ENCODE peak calls at places on chromosomes 2 and 18, in five cellular contexts. One of them, this sample, is unnamed.

GRCh38 chr2:238202326-238203103 is 980 bp downstream of the ILKAP start:
- DNase-seq in hepatic stellate cell: peak; percentile 51
- DNase-seq in stromal cell of bone marrow: peak; percentile 4
- DNase-seq in progenitor cell of endocrine pancreas: no peak
- DNase-seq in KG1: no peak
- DNase-seq in this sample: no peak

GRCh38 chr2:23037596-23037995 is 347.4 kb upstream of the KLHL29 start:
- DNase-seq in KG1: no peak
- DNase-seq in progenitor cell of endocrine pancreas: no peak
- DNase-seq in hepatic stellate cell: no peak
- DNase-seq in stromal cell of bone marrow: no peak
- DNase-seq in this sample: no peak

GRCh38 chr2:68009526-68009925 is 53.3 kb downstream of the C1D start:
- DNase-seq in KG1: no peak
- DNase-seq in hepatic stellate cell: no peak
- DNase-seq in stromal cell of bone marrow: no peak
- DNase-seq in progenitor cell of endocrine pancreas: no peak
- DNase-seq in this sample: no peak

GRCh38 chr2:215833531-215834162 is 179.7 kb downstream of the MREG start:
- DNase-seq in stromal cell of bone marrow: no peak
- DNase-seq in progenitor cell of endocrine pancreas: no peak
- DNase-seq in KG1: no peak
- DNase-seq in hepatic stellate cell: no peak
- DNase-seq in this sample: no peak

GRCh38 chr2:189056200-189057106 is 82.3 kb downstream of the COL3A1 start:
- DNase-seq in progenitor cell of endocrine pancreas: no peak
- DNase-seq in KG1: no peak
- DNase-seq in stromal cell of bone marrow: peak; percentile 20
- DNase-seq in hepatic stellate cell: no peak
- DNase-seq in this sample: no peak

GRCh38 chr18:13376298-13376840 is 157.8 kb downstream of the LDLRAD4 start:
- DNase-seq in stromal cell of bone marrow: no peak
- DNase-seq in KG1: no peak
- DNase-seq in progenitor cell of endocrine pancreas: no peak
- DNase-seq in hepatic stellate cell: no peak
- DNase-seq in this sample: no peak

GRCh38 chr18:22674300-22674699 is 256.6 kb upstream of the CTAGE1 start:
- DNase-seq in stromal cell of bone marrow: peak; percentile 91
- DNase-seq in hepatic stellate cell: peak; percentile 60
- DNase-seq in KG1: no peak
- DNase-seq in progenitor cell of endocrine pancreas: no peak
- DNase-seq in this sample: no peak

GRCh38 chr2:230762317-230762896 is 49.8 kb downstream of the CAB39 start:
- DNase-seq in hepatic stellate cell: peak; percentile 22
- DNase-seq in progenitor cell of endocrine pancreas: no peak
- DNase-seq in KG1: no peak
- DNase-seq in stromal cell of bone marrow: no peak
- DNase-seq in this sample: no peak

GRCh38 chr2:102080451-102081054 is 62.0 kb upstream of the IL1R1 start:
- DNase-seq in stromal cell of bone marrow: no peak
- DNase-seq in progenitor cell of endocrine pancreas: no peak
- DNase-seq in hepatic stellate cell: no peak
- DNase-seq in KG1: no peak
- DNase-seq in this sample: no peak

GRCh38 chr2:235389626-235390025 is 104.2 kb upstream of the AGAP1 start:
- DNase-seq in KG1: no peak
- DNase-seq in stromal cell of bone marrow: no peak
- DNase-seq in hepatic stellate cell: no peak
- DNase-seq in progenitor cell of endocrine pancreas: no peak
- DNase-seq in this sample: no peak

GRCh38 chr18:68426731-68427315 is 288.1 kb downstream of the TMX3 start:
- DNase-seq in progenitor cell of endocrine pancreas: no peak
- DNase-seq in stromal cell of bone marrow: no peak
- DNase-seq in KG1: no peak
- DNase-seq in hepatic stellate cell: no peak
- DNase-seq in this sample: no peak

GRCh38 chr2:25266399-25266798 is 75.3 kb downstream of the DNMT3A start:
- DNase-seq in stromal cell of bone marrow: no peak
- DNase-seq in KG1: no peak
- DNase-seq in hepatic stellate cell: no peak
- DNase-seq in progenitor cell of endocrine pancreas: no peak
- DNase-seq in this sample: no peak

GRCh38 chr2:236167297-236168109 is 683 bp downstream of the GBX2 start:
- DNase-seq in KG1: no peak
- DNase-seq in progenitor cell of endocrine pancreas: no peak
- DNase-seq in stromal cell of bone marrow: no peak
- DNase-seq in hepatic stellate cell: no peak
- DNase-seq in this sample: no peak

GRCh38 chr2:144513388-144514100 is 6.4 kb downstream of the ZEB2 start:
- DNase-seq in hepatic stellate cell: no peak
- DNase-seq in progenitor cell of endocrine pancreas: no peak
- DNase-seq in KG1: no peak
- DNase-seq in stromal cell of bone marrow: peak; percentile 76
- DNase-seq in this sample: no peak

GRCh38 chr2:111057045-111057444 is 63.7 kb upstream of the BCL2L11 start:
- DNase-seq in hepatic stellate cell: no peak
- DNase-seq in progenitor cell of endocrine pancreas: no peak
- DNase-seq in stromal cell of bone marrow: no peak
- DNase-seq in KG1: no peak
- DNase-seq in this sample: no peak